ENCODE peak calls at places on chromosomes 4 and X, in five cellular contexts. S is AG09309; I is stimulated activated CD4-positive, alpha-beta T cell treated with anti-CD3 and anti-CD28 coated beads, Interleukin-4, amount 100 ng/mL, for 24 hours; O is amygdala; H is lung. Z is an unnamed sample.

GRCh38 chr4:13546855-13547562 is 2.7 kb upstream of the NKX3-2 start:
- DNase-seq in S (no peak), I (no peak), O (no peak), H (no peak), Z (peak)

GRCh38 chr4:183467246-183467645 is 22.8 kb downstream of the CDKN2AIP start:
- DNase-seq in S (no peak), I (no peak), O (no peak), H (no peak), Z (no peak)

GRCh38 chr4:87002682-87003043 is 67.9 kb downstream of the AFF1 start:
- DNase-seq in S (no peak), I (no peak), O (no peak), H (no peak), Z (no peak)

GRCh38 chr4:13193662-13194061 is 290.5 kb downstream of the RAB28 start:
- DNase-seq in S (no peak), I (no peak), O (no peak), H (no peak), Z (no peak)

GRCh38 chr4:3302164-3302785 is 9.5 kb downstream of the RGS12 start:
- DNase-seq in S (no peak), I (peak), O (no peak), H (no peak), Z (no peak)

GRCh38 chr4:138688531-138689181 is 326.9 kb upstream of the NOCT start:
- DNase-seq in S (no peak), I (no peak), O (no peak), H (no peak), Z (no peak)

GRCh38 chrX:81301877-81302276 is 100.0 kb downstream of the SH3BGRL start:
- DNase-seq in S (no peak), I (no peak), O (no peak), H (no peak), Z (no peak)

GRCh38 chr4:1855334-1856070 is 454 bp downstream of the LETM1 start:
- DNase-seq in S (no peak), I (no peak), O (no peak), H (peak), Z (peak)

GRCh38 chr4:116925900-116926457 is 159.4 kb downstream of the TRAM1L1 start:
- DNase-seq in S (no peak), I (no peak), O (no peak), H (peak), Z (no peak)

GRCh38 chr4:173417833-173418232 is 18.9 kb upstream of the SCRG1 start:
- DNase-seq in S (no peak), I (no peak), O (no peak), H (no peak), Z (no peak)

GRCh38 chrX:125826080-125826479 is 340.0 kb downstream of the DCAF12L2 start:
- DNase-seq in S (no peak), I (no peak), O (no peak), H (no peak), Z (no peak)

GRCh38 chr4:5186584-5187170 is 135.4 kb downstream of the STK32B start:
- DNase-seq in S (no peak), I (no peak), O (no peak), H (no peak), Z (no peak)

GRCh38 chr4:33715996-33716395 is 2528.3 kb downstream of the ARAP2 start:
- DNase-seq in S (peak), I (no peak), O (no peak), H (no peak), Z (no peak)

GRCh38 chr4:109472343-109472761 is 38.7 kb downstream of the SEC24B start:
- DNase-seq in S (peak), I (no peak), O (no peak), H (no peak), Z (no peak)

GRCh38 chrX:134548257-134548732 is 88.3 kb downstream of the HPRT1 start:
- DNase-seq in S (no peak), I (no peak), O (no peak), H (no peak), Z (no peak)

GRCh38 chr4:165787516-165788274 is 85.3 kb upstream of the TLL1 start:
- DNase-seq in S (no peak), I (no peak), O (no peak), H (no peak), Z (no peak)

GRCh38 chr4:52841707-52842456 is 20.2 kb upstream of the RASL11B start:
- DNase-seq in S (no peak), I (no peak), O (peak), H (no peak), Z (no peak)

GRCh38 chrX:71514367-71515038 is 18.4 kb upstream of the OGT start:
- DNase-seq in S (no peak), I (peak), O (no peak), H (no peak), Z (no peak)

GRCh38 chr4:128393111-128393704 is 105.6 kb upstream of the PGRMC2 start:
- DNase-seq in S (no peak), I (no peak), O (no peak), H (no peak), Z (no peak)

GRCh38 chr4:67558493-67558892 is at the start of gene STAP1:
- DNase-seq in S (no peak), I (peak), O (no peak), H (no peak), Z (no peak)

GRCh38 chr4:106315476-106315967 is 487 bp downstream of the TBCK start:
- DNase-seq in S (no peak), I (peak), O (no peak), H (peak), Z (no peak)

GRCh38 chrX:7088968-7089615 is 58.4 kb upstream of the STS start:
- DNase-seq in S (no peak), I (peak), O (no peak), H (no peak), Z (no peak)

GRCh38 chrX:65667503-65668355 is at the start of gene MSN:
- DNase-seq in S (no peak), I (peak), O (peak), H (peak), Z (peak)

GRCh38 chr4:73019462-73020047 is 50.0 kb downstream of the COX18 start:
- DNase-seq in S (peak), I (peak), O (no peak), H (no peak), Z (no peak)

GRCh38 chr4:105963461-105964400 is 68.5 kb downstream of the NPNT start:
- DNase-seq in S (no peak), I (no peak), O (no peak), H (no peak), Z (no peak)

GRCh38 chrX:12115377-12115776 is 22.9 kb upstream of the FRMPD4 start:
- DNase-seq in S (no peak), I (no peak), O (no peak), H (no peak), Z (no peak)

GRCh38 chrX:31580726-31581125 is 508.9 kb upstream of the FTHL17 start:
- DNase-seq in S (peak), I (no peak), O (no peak), H (no peak), Z (no peak)

GRCh38 chr4:172124656-172125308 is 311.6 kb downstream of the GALNTL6 start:
- DNase-seq in S (no peak), I (no peak), O (no peak), H (no peak), Z (no peak)

GRCh38 chrX:45505214-45505613 is 304.5 kb upstream of the DIPK2B start:
- DNase-seq in S (no peak), I (no peak), O (no peak), H (no peak), Z (no peak)

GRCh38 chr4:55447826-55448225 is 52.1 kb downstream of the TMEM165 start:
- DNase-seq in S (no peak), I (no peak), O (no peak), H (no peak), Z (no peak)

GRCh38 chr4:46886711-46887110 is 22.3 kb downstream of the COX7B2 start:
- DNase-seq in S (no peak), I (no peak), O (no peak), H (no peak), Z (no peak)

GRCh38 chr4:125796138-125796537 is 481.4 kb downstream of the FAT4 start:
- DNase-seq in S (no peak), I (no peak), O (no peak), H (no peak), Z (no peak)

GRCh38 chrX:136115124-136115908 is 32.0 kb upstream of the FHL1 start:
- DNase-seq in S (no peak), I (no peak), O (no peak), H (no peak), Z (no peak)

GRCh38 chrX:1440506-1440905 is 12.2 kb downstream of the ASMTL start:
- DNase-seq in S (no peak), I (no peak), O (no peak), H (no peak), Z (no peak)

GRCh38 chr4:88646528-88647280 is 50.9 kb downstream of the NAP1L5 start:
- DNase-seq in S (no peak), I (no peak), O (no peak), H (no peak), Z (no peak)

GRCh38 chr4:82293304-82293703 is 80.5 kb downstream of the HNRNPD start:
- DNase-seq in S (no peak), I (no peak), O (no peak), H (no peak), Z (no peak)

Z was measured in frontal cortex.